ENCODE peak calls at places on chromosome 10, in seven cellular contexts. F, K, H, G, Z, P and S are unnamed samples.

GRCh38 chr10:133307776-133308430 is 769 bp downstream of the TUBGCP2 start:
- DNase-seq in G (peak), Z (peak), F (peak), P (no peak), K (peak), H (peak), S (no peak)

GRCh38 chr10:70430489-70431445 is 10.7 kb downstream of the NODAL start:
- DNase-seq in Z (no peak), P (peak), G (no peak), K (no peak), F (no peak), H (no peak), S (no peak)

GRCh38 chr10:1048349-1048731 is 579 bp downstream of the IDI1 start:
- DNase-seq in Z (no peak), G (no peak), F (peak), K (no peak), H (no peak), P (peak), S (no peak)

GRCh38 chr10:114822771-114823463 is 1.3 kb downstream of the FHIP2A start:
- DNase-seq in Z (no peak), K (no peak), F (no peak), P (peak), G (no peak), H (peak), S (no peak)

GRCh38 chr10:113454341-113455061 is 98.4 kb upstream of the HABP2 start:
- DNase-seq in Z (no peak), G (no peak), P (no peak), K (peak), F (no peak), H (peak), S (no peak)

GRCh38 chr10:72980348-72980747 is 25.7 kb upstream of the PLA2G12B start:
- DNase-seq in K (no peak), P (no peak), H (no peak), G (no peak), Z (no peak), F (no peak), S (no peak)

GRCh38 chr10:4656576-4657194 is 169.3 kb upstream of the AKR1E2 start:
- DNase-seq in H (peak), K (peak), Z (no peak), P (peak), G (peak), F (peak), S (no peak)

GRCh38 chr10:97886264-97886663 is 36.6 kb downstream of the GOLGA7B start:
- DNase-seq in F (no peak), P (no peak), H (no peak), K (no peak), Z (no peak), G (no peak), S (no peak)

GRCh38 chr10:97898429-97898828 is 48.8 kb downstream of the GOLGA7B start:
- DNase-seq in G (no peak), H (no peak), P (no peak), Z (no peak), F (no peak), K (peak), S (no peak)

GRCh38 chr10:117391436-117392205 is 16.4 kb upstream of the PDZD8 start:
- DNase-seq in H (peak), Z (no peak), K (no peak), F (no peak), G (no peak), P (no peak), S (no peak)

GRCh38 chr10:69452676-69453415 is 1.6 kb downstream of the TSPAN15 start:
- DNase-seq in K (no peak), Z (no peak), F (no peak), P (no peak), H (no peak), G (no peak), S (no peak)

GRCh38 chr10:43222296-43222695 is 44.6 kb downstream of the RASGEF1A start:
- DNase-seq in Z (no peak), G (no peak), H (no peak), K (no peak), F (peak), P (no peak), S (no peak)

GRCh38 chr10:101814466-101815041 is 3.7 kb downstream of the OGA start:
- DNase-seq in F (no peak), K (no peak), Z (no peak), P (no peak), G (no peak), H (peak), S (no peak)

GRCh38 chr10:80541144-80541750 is 3.5 kb downstream of the SH2D4B start:
- DNase-seq in P (no peak), G (no peak), K (no peak), F (no peak), Z (no peak), H (no peak), S (no peak)

GRCh38 chr10:110421512-110422138 is 76.1 kb upstream of the DUSP5 start:
- DNase-seq in G (no peak), F (no peak), Z (no peak), K (no peak), P (no peak), H (no peak), S (no peak)

GRCh38 chr10:35928760-35929159 is 286.7 kb upstream of the FZD8 start:
- DNase-seq in P (no peak), G (no peak), F (no peak), K (no peak), Z (no peak), H (no peak), S (no peak)

GRCh38 chr10:105188737-105189463 is 547.8 kb downstream of the SORCS3 start:
- DNase-seq in H (peak), K (no peak), Z (no peak), G (no peak), P (no peak), F (no peak), S (no peak)

GRCh38 chr10:51257511-51258248 is 183.4 kb downstream of the PRKG1 start:
- DNase-seq in H (peak), Z (no peak), K (no peak), G (no peak), P (no peak), F (no peak), S (no peak)

GRCh38 chr10:105837951-105838350 is 1196.9 kb downstream of the SORCS3 start:
- DNase-seq in H (peak), F (no peak), K (no peak), G (no peak), P (peak), Z (no peak), S (no peak)